ENCODE peak calls at places on chromosomes 2 and 18, in six cellular contexts. T is nucleus accumbens; G is stimulated activated naive B cell treated with anti-CD40 and anti-IgM and Interleukin-4, amounts not matched to agents 10 μg/mL and 1 μg/mL and 100 μg/mL, for 72 hours; I is epithelial cell of prostate; B is A549; A is CD8-positive, alpha-beta T cell. C is an unnamed sample.

GRCh38 chr2:33015421-33016142 is 68.8 kb downstream of the LTBP1 start:
- DNase-seq in I (no peak), G (no peak), T (no peak), B (peak; percentile 50), A (no peak), C (no peak)

GRCh38 chr2:10424051-10424450 is 24.1 kb downstream of the ODC1 start:
- DNase-seq in G (no peak), B (no peak), I (no peak), T (no peak), A (no peak), C (no peak)

GRCh38 chr2:129189617-129190016 is 789.8 kb upstream of the RAB6C start:
- DNase-seq in B (no peak), A (no peak), I (no peak), T (no peak), G (no peak), C (no peak)

GRCh38 chr18:44758821-44759624 is 78.3 kb downstream of the SETBP1 start:
- DNase-seq in G (peak; percentile 82), A (no peak), B (no peak), T (no peak), I (no peak), C (peak; percentile 93)

GRCh38 chr2:120830096-120830830 is 94.6 kb downstream of the GLI2 start:
- DNase-seq in I (no peak), B (no peak), T (no peak), G (no peak), A (no peak), C (no peak)

GRCh38 chr18:62975785-62976184 is 260.4 kb downstream of the PHLPP1 start:
- DNase-seq in G (no peak), A (no peak), I (no peak), T (no peak), B (no peak), C (no peak)

GRCh38 chr18:60534539-60534938 is 162.0 kb upstream of the MC4R start:
- DNase-seq in B (no peak), A (no peak), G (no peak), I (no peak), T (no peak), C (no peak)

GRCh38 chr18:63407734-63408133 is 14.5 kb downstream of the VPS4B start:
- DNase-seq in A (no peak), B (no peak), G (no peak), T (no peak), I (no peak), C (no peak)

GRCh38 chr18:63963610-63964256 is 6.1 kb upstream of the SERPINB8 start:
- DNase-seq in A (peak; percentile 57), B (no peak), T (no peak), G (no peak), I (no peak), C (peak; percentile 71)

GRCh38 chr2:64537991-64538390 is 13.9 kb downstream of the AFTPH start:
- DNase-seq in A (no peak), B (no peak), T (no peak), G (no peak), I (no peak), C (no peak)

GRCh38 chr2:207771421-207771820 is 1.7 kb upstream of the FZD5 start:
- DNase-seq in A (no peak), G (no peak), I (no peak), B (no peak), T (no peak), C (no peak)

GRCh38 chr2:233399306-233400225 is 45.3 kb downstream of the DGKD start:
- DNase-seq in B (no peak), I (no peak), A (peak; percentile 63), G (no peak), T (no peak), C (no peak)

GRCh38 chr2:77054938-77055337 is 467.2 kb downstream of the LRRTM4 start:
- DNase-seq in G (no peak), I (no peak), A (no peak), T (no peak), B (no peak), C (no peak)

GRCh38 chr2:98647636-98648035 is 39.2 kb downstream of the UNC50 start:
- DNase-seq in T (no peak), I (no peak), A (no peak), B (no peak), G (no peak), C (no peak)

GRCh38 chr2:216696751-216697560 is 1.6 kb upstream of the IGFBP5 start:
- DNase-seq in B (peak; percentile 21), I (no peak), A (no peak), G (no peak), T (no peak), C (no peak)

C was measured in GM12865.